ENCODE peak calls at places on chromosome 11, in ten cellular contexts. A, Y, V, Z, U, B, R, T, I and F are unnamed samples.

GRCh38 chr11:35290876-35291275 is 128.5 kb downstream of the SLC1A2 start:
- DNase-seq in A (no peak), Y (no peak), V (no peak), Z (no peak), U (no peak), B (no peak), R (no peak), T (no peak), I (no peak), F (no peak)

GRCh38 chr11:59802639-59803176 is 7.9 kb downstream of the MRPL16 start:
- DNase-seq in A (peak), Y (no peak), V (peak), Z (peak), U (no peak), B (peak), R (peak), T (peak), I (no peak), F (no peak)

GRCh38 chr11:86395061-86395551 is 20.4 kb downstream of the CCDC81 start:
- DNase-seq in A (no peak), Y (no peak), V (no peak), Z (no peak), U (no peak), B (peak), R (no peak), T (peak), I (no peak), F (no peak)

GRCh38 chr11:102957953-102958352 is 2.4 kb upstream of the MMP13 start:
- DNase-seq in A (no peak), Y (no peak), V (no peak), Z (no peak), U (no peak), B (no peak), R (no peak), T (no peak), I (no peak), F (no peak)

GRCh38 chr11:80593981-80594380 is 1153.2 kb upstream of the TENM4 start:
- DNase-seq in A (no peak), Y (no peak), V (no peak), Z (no peak), U (no peak), B (no peak), R (no peak), T (peak), I (no peak), F (no peak)

GRCh38 chr11:129077191-129077590 is 114.9 kb downstream of the ARHGAP32 start:
- DNase-seq in A (no peak), Y (no peak), V (no peak), Z (no peak), U (no peak), B (no peak), R (no peak), T (no peak), I (no peak), F (no peak)

GRCh38 chr11:17986007-17986710 is 26.7 kb downstream of the SERGEF start:
- DNase-seq in A (no peak), Y (no peak), V (no peak), Z (no peak), U (no peak), B (peak), R (no peak), T (peak), I (no peak), F (no peak)

GRCh38 chr11:130904380-130904779 is 11.9 kb downstream of the SNX19 start:
- DNase-seq in A (no peak), Y (no peak), V (no peak), Z (no peak), U (no peak), B (peak), R (peak), T (peak), I (no peak), F (no peak)

GRCh38 chr11:16812274-16812673 is 73.8 kb downstream of the C11orf58 start:
- DNase-seq in A (no peak), Y (no peak), V (no peak), Z (no peak), U (no peak), B (no peak), R (no peak), T (no peak), I (no peak), F (no peak)

GRCh38 chr11:62153617-62154016 is 29.8 kb downstream of the INCENP start:
- DNase-seq in A (no peak), Y (no peak), V (no peak), Z (no peak), U (no peak), B (no peak), R (no peak), T (no peak), I (no peak), F (no peak)

GRCh38 chr11:102783720-102784119 is 3.3 kb upstream of the MMP10 start:
- DNase-seq in A (no peak), Y (no peak), V (no peak), Z (no peak), U (no peak), B (no peak), R (no peak), T (no peak), I (no peak), F (no peak)